ENCODE peak calls at places on chromosome 9, in four cellular contexts. F is KBM-7, B is HFFc6, M is mammary epithelial cell. X is an unnamed sample.

GRCh38 chr9:5586391-5586802 is 42.5 kb upstream of the RIC1 start:
- DNase-seq in F (no peak), M (peak; percentile 47), B (peak; percentile 86), X (peak; percentile 50)

GRCh38 chr9:130010151-130010988 is 32.6 kb downstream of the FNBP1 start:
- DNase-seq in B (no peak), F (no peak), M (peak; percentile 39), X (no peak)

GRCh38 chr9:97293207-97293721 is 14.2 kb upstream of the CCDC180 start:
- DNase-seq in B (peak; percentile 7), F (peak; percentile 45), M (no peak), X (no peak)

GRCh38 chr9:109599131-109599530 is 101.0 kb upstream of the PTPN3 start:
- DNase-seq in M (no peak), F (no peak), B (no peak), X (no peak)

GRCh38 chr9:129208191-129209091 is 30.4 kb upstream of the IER5L start:
- DNase-seq in F (peak; percentile 25), M (peak; percentile 40), B (no peak), X (no peak)

GRCh38 chr9:102461441-102461840 is 533.7 kb upstream of the CYLC2 start:
- DNase-seq in B (no peak), M (no peak), F (peak; percentile 5), X (no peak)

GRCh38 chr9:98333703-98334582 is 78.5 kb upstream of the TBC1D2 start:
- DNase-seq in F (no peak), M (peak; percentile 84), B (peak; percentile 65), X (peak; percentile 71)

GRCh38 chr9:71830929-71831328 is 62.6 kb upstream of the CEMIP2 start:
- DNase-seq in F (no peak), M (no peak), B (peak; percentile 16), X (no peak)

GRCh38 chr9:100208673-100209072 is 109.6 kb downstream of the INVS start:
- DNase-seq in F (no peak), M (no peak), B (no peak), X (no peak)

GRCh38 chr9:137276757-137277328 is 683 bp upstream of the TOR4A start:
- DNase-seq in F (peak; percentile 91), B (peak; percentile 24), M (no peak), X (peak; percentile 80)

GRCh38 chr9:110579763-110580255 is 268 bp upstream of the SVEP1 start:
- DNase-seq in B (peak; percentile 68), F (no peak), M (peak; percentile 37), X (peak; percentile 86)

GRCh38 chr9:1050125-1050895 is at the start of gene DMRT2:
- DNase-seq in B (no peak), F (peak; percentile 72), M (peak; percentile 76), X (peak; percentile 39)

GRCh38 chr9:5953743-5954707 is 61.4 kb downstream of the RANBP6 start:
- DNase-seq in M (no peak), F (no peak), B (no peak), X (no peak)

GRCh38 chr9:20524776-20525175 is 97.5 kb downstream of the MLLT3 start:
- DNase-seq in B (no peak), F (peak; percentile 28), M (no peak), X (no peak)

GRCh38 chr9:111896942-111897830 is 572 bp downstream of the UGCG start:
- DNase-seq in B (peak; percentile 15), M (peak; percentile 53), F (peak; percentile 56), X (peak; percentile 86)

GRCh38 chr9:83132768-83133167 is 69.8 kb upstream of the RASEF start:
- DNase-seq in B (no peak), M (no peak), F (no peak), X (no peak)

GRCh38 chr9:111613436-111614040 is 14.1 kb upstream of the PTGR1 start:
- DNase-seq in F (no peak), B (no peak), M (no peak), X (no peak)

GRCh38 chr9:1916676-1917075 is 98.5 kb upstream of the SMARCA2 start:
- DNase-seq in M (no peak), B (no peak), F (no peak), X (peak; percentile 27)

GRCh38 chr9:37990404-37991015 is 78.5 kb downstream of the SHB start:
- DNase-seq in B (no peak), F (no peak), M (no peak), X (no peak)

GRCh38 chr9:34335376-34335775 is 6.0 kb downstream of the NUDT2 start:
- DNase-seq in M (no peak), B (no peak), F (no peak), X (no peak)